ENCODE peak calls at places on chromosomes 4 and X, in nine cellular contexts. N, B, Q, D, C, I, X, S and O are unnamed samples.

GRCh38 chrX:118726887-118727685 is at the start of gene IL13RA1:
- DNase-seq in I (peak), Q (peak), B (peak), X (peak), S (peak), D (peak), C (peak), N (peak), O (peak)

GRCh38 chr4:83876047-83876446 is 340.1 kb downstream of the GPAT3 start:
- DNase-seq in Q (no peak), C (no peak), B (no peak), I (no peak), N (no peak), X (no peak), D (no peak), S (no peak), O (no peak)

GRCh38 chr4:8480221-8480620 is 39.6 kb downstream of the TRMT44 start:
- DNase-seq in N (no peak), X (no peak), Q (no peak), I (no peak), C (no peak), D (no peak), S (no peak), B (no peak), O (no peak)

GRCh38 chrX:78366576-78366975 is 39.2 kb upstream of the CYSLTR1 start:
- DNase-seq in X (no peak), N (no peak), D (no peak), Q (no peak), B (no peak), I (no peak), C (no peak), S (no peak), O (no peak)

GRCh38 chr4:23041501-23041900 is 348.8 kb downstream of the GBA3 start:
- DNase-seq in I (no peak), X (no peak), Q (no peak), S (no peak), D (no peak), C (no peak), N (no peak), B (no peak), O (no peak)

GRCh38 chrX:2829469-2830246 is 928 bp downstream of the GYG2 start:
- DNase-seq in D (no peak), C (no peak), X (no peak), B (no peak), S (no peak), I (no peak), Q (no peak), N (no peak), O (no peak)

GRCh38 chr4:98891533-98892337 is 37.2 kb downstream of the EIF4E start:
- DNase-seq in I (no peak), C (no peak), Q (no peak), N (no peak), S (no peak), D (no peak), B (no peak), X (no peak), O (no peak)

GRCh38 chr4:37958932-37959331 is 1.3 kb upstream of the PTTG2 start:
- DNase-seq in Q (no peak), C (no peak), I (no peak), X (no peak), D (no peak), S (no peak), N (no peak), B (no peak), O (no peak)

GRCh38 chr4:80086296-80086695 is 13.3 kb upstream of the ANTXR2 start:
- DNase-seq in B (no peak), S (no peak), D (no peak), X (no peak), Q (no peak), N (no peak), C (no peak), I (no peak), O (no peak)

GRCh38 chrX:1322393-1322792 is 14.2 kb upstream of the IL3RA start:
- DNase-seq in C (no peak), B (no peak), D (no peak), S (no peak), Q (no peak), N (no peak), X (no peak), I (no peak), O (no peak)

GRCh38 chr4:85430697-85431096 is 44.3 kb upstream of the ARHGAP24 start:
- DNase-seq in I (no peak), B (peak), X (no peak), C (no peak), S (no peak), D (no peak), N (no peak), Q (no peak), O (no peak)

GRCh38 chr4:83149885-83150562 is 35.5 kb upstream of the PLAC8 start:
- DNase-seq in N (no peak), Q (no peak), S (no peak), X (no peak), I (no peak), C (no peak), D (no peak), B (no peak), O (no peak)

GRCh38 chrX:71315917-71316316 is 14.4 kb downstream of the ITGB1BP2 start:
- DNase-seq in Q (no peak), D (no peak), X (no peak), S (no peak), C (no peak), B (no peak), I (no peak), N (no peak), O (no peak)

GRCh38 chrX:39840141-39841126 is 257.3 kb downstream of the BCOR start:
- DNase-seq in N (no peak), D (no peak), I (no peak), C (no peak), S (no peak), Q (no peak), X (no peak), B (no peak), O (no peak)

GRCh38 chr4:103402198-103402597 is 204.1 kb upstream of the CENPE start:
- DNase-seq in N (no peak), Q (no peak), I (no peak), D (no peak), C (no peak), S (no peak), B (no peak), X (no peak), O (no peak)

GRCh38 chrX:19791562-19791961 is 95.8 kb downstream of the SH3KBP1 start:
- DNase-seq in N (no peak), X (no peak), I (no peak), C (no peak), D (no peak), B (no peak), Q (no peak), S (no peak), O (no peak)

DNA sequence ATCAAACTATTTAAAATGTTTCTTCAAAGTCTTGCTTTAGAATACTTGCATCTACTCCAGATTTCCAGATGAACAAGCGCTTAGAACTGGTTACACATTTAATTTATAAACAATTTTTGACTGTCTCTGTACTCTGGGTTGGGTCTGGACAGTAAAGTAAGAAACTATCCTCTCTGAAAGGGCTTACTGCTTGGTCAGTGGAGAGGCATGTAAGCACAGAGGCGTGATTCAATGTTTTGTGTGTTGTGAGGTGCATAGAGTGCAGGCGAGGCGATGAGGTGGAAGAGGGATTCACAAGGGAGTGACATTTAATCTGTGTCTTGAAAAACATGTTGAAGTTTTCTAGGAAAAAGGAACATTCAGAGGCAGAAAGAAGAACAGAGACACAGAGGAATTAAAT is 231.4 kb downstream of the VEGFC start:
- DNase-seq in Q (no peak), I (no peak), N (no peak), D (no peak), S (no peak), B (no peak), X (no peak), C (no peak), O (no peak)
- TF ChIP-seq POLR2A in Q (no peak), I (no peak), N (no peak), D (no peak), S (no peak), B (no peak), X (no peak), C (no peak), O (no peak)

DNA sequence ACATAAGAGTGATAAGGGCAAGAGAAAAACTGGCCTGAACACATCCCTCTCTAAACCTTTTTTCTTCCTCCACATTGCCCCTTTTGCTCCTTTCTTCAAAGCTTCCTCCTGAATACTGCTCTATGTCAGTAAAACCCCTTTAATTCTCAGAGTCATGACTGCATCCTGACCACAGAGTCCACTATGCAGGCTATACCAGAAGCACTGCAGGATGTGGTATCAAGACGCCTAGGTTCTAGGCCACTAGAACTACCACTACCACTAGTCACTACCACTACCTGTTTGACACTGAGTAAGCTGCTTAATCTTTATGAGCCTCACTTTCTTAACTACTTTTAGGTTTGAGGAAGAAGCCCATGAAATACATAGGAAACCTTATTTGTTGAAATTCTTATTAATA is 38.7 kb downstream of the ARHGEF9 start:
- DNase-seq in N (no peak), X (no peak), I (no peak), S (no peak), C (no peak), D (no peak), Q (no peak), B (no peak), O (no peak)
- TF ChIP-seq EP300 in N (no peak), X (no peak), I (no peak), S (no peak), C (no peak), D (no peak), Q (no peak), B (no peak), O (no peak)

GRCh38 chrX:68822641-68823410 is 6.0 kb upstream of the EFNB1 start:
- DNase-seq in B (peak), S (peak), D (peak), I (no peak), C (no peak), Q (no peak), N (no peak), X (no peak), O (no peak)
- TF ChIP-seq CTCF in B (peak), S (peak), D (peak), I (peak), C (no peak), Q (no peak), N (peak), X (peak), O (peak)

GRCh38 chrX:101656817-101657216 is 2.8 kb downstream of the ARMCX2 start:
- DNase-seq in I (no peak), D (no peak), B (no peak), X (no peak), Q (no peak), N (no peak), S (no peak), C (no peak), O (no peak)

GRCh38 chrX:101658661-101659477 is 781 bp downstream of the ARMCX2 start:
- DNase-seq in Q (peak), I (peak), D (peak), B (peak), S (no peak), N (peak), X (peak), C (peak), O (peak)

GRCh38 chrX:101657495-101657894 is 2.2 kb downstream of the ARMCX2 start:
- DNase-seq in I (no peak), D (no peak), X (no peak), N (no peak), Q (no peak), S (no peak), B (no peak), C (no peak), O (no peak)

GRCh38 chrX:101655540-101655939 is 4.1 kb downstream of the ARMCX2 start:
- DNase-seq in X (no peak), B (no peak), D (no peak), S (no peak), N (no peak), Q (no peak), C (no peak), I (no peak), O (no peak)

DNA sequence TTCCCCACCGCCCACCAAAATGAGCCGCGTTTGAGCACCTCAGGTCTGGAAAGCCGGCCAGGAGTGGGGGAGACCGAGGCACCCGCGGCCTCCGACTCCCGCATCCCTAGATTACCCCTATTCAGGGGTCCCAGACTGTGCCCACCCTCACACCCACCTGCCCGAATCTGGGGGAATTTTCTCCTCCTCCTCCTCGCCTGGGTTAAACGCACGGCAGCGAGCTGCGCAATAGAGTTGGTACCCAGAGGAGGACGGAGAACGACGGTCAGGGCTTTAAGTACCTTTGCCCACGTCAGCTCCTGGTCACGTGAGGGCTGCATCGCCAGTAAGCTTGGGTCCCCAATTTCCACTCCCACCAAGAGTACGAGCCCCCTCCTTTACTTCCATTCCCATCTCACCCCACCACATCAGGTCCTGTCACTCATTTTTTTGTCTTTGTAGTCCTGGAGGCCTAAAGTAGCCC is at the start of gene ARMCX2:
- DNase-seq in N (peak), D (peak), S (no peak), I (peak), B (no peak), C (peak), Q (no peak), X (peak), O (peak)
- TF ChIP-seq POLR2A in N (peak), D (peak), S (peak), I (peak), B (no peak), C (no peak), Q (no peak), X (peak), O (peak)

DNA sequence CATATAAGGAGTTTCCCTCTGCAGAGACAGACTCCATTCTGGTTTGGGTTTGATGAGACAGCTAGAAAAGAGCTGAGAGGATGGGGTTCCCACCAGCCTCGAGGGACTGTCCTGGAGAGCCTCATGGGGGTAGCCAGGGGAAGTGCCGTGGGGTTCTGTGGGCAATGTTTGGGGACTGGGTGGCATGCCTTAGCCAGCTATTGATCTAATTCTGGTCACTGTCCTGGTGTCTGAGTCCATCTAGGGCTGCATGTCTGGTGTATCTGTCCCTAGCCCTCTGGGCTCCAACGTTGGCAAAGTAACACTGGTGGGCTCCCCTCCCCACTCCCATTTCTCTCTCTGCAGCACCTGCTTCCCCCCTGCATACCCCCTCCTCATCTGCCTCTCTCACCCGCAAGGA is 135.4 kb downstream of the SMIM20 start:
- DNase-seq in D (no peak), Q (no peak), S (no peak), B (no peak), X (no peak), C (no peak), N (no peak), I (no peak), O (no peak)
- TF ChIP-seq EP300 in D (no peak), Q (no peak), S (no peak), B (no peak), X (no peak), C (no peak), N (no peak), I (no peak), O (no peak)